ENCODE peak calls at places on chromosomes 2 and 18, in six cellular contexts. X is CD4-positive, alpha-beta memory T cell; C is stomach; Q is cardiac fibroblast; E is fibroblast of mammary gland; D is dorsolateral prefrontal cortex. U is an unnamed sample.

GRCh38 chr2:33577660-33578059 is 21.4 kb downstream of the FAM98A start:
- DNase-seq in X (no peak), C (no peak), Q (peak), E (peak), D (no peak), U (no peak)

GRCh38 chr2:121187922-121188411 is 97.0 kb downstream of the TFCP2L1 start:
- DNase-seq in X (no peak), C (peak), Q (no peak), E (no peak), D (no peak), U (no peak)

GRCh38 chr2:17518212-17519154 is at the start of gene RAD51AP2:
- DNase-seq in X (no peak), C (peak), Q (peak), E (peak), D (peak), U (no peak)

GRCh38 chr2:109415460-109416004 is 198.2 kb downstream of the SEPTIN10 start:
- DNase-seq in X (no peak), C (no peak), Q (no peak), E (no peak), D (no peak), U (no peak)

GRCh38 chr18:37179384-37179783 is 350.5 kb downstream of the KIAA1328 start:
- DNase-seq in X (no peak), C (peak), Q (no peak), E (no peak), D (no peak), U (no peak)

GRCh38 chr2:188952901-188953300 is 21.3 kb upstream of the COL3A1 start:
- DNase-seq in X (no peak), C (no peak), Q (no peak), E (no peak), D (no peak), U (no peak)

GRCh38 chr2:187008111-187008510 is 159.1 kb upstream of the ZSWIM2 start:
- DNase-seq in X (no peak), C (no peak), Q (peak), E (peak), D (no peak), U (no peak)

GRCh38 chr2:71784734-71785549 is 331.6 kb downstream of the DYSF start:
- DNase-seq in X (no peak), C (no peak), Q (no peak), E (peak), D (no peak), U (no peak)

GRCh38 chr2:37894601-37895000 is 30.5 kb upstream of the RMDN2 start:
- DNase-seq in X (no peak), C (no peak), Q (peak), E (peak), D (no peak), U (no peak)

GRCh38 chr2:226079677-226080076 is 680.2 kb downstream of the NYAP2 start:
- DNase-seq in X (no peak), C (no peak), Q (peak), E (peak), D (no peak), U (no peak)

GRCh38 chr2:28716265-28716865 is 35.3 kb upstream of the PPP1CB start:
- DNase-seq in X (no peak), C (peak), Q (peak), E (peak), D (no peak), U (no peak)

GRCh38 chr2:219002395-219003266 is 9.4 kb upstream of the CRYBA2 start:
- DNase-seq in X (peak), C (peak), Q (peak), E (peak), D (no peak), U (peak)

GRCh38 chr2:19392191-19392590 is 33.8 kb upstream of the OSR1 start:
- DNase-seq in X (no peak), C (no peak), Q (no peak), E (no peak), D (no peak), U (no peak)

GRCh38 chr2:151669585-151670081 is 64.6 kb downstream of the NEB start:
- DNase-seq in X (no peak), C (no peak), Q (no peak), E (no peak), D (no peak), U (no peak)

GRCh38 chr18:9787716-9788115 is 79.6 kb downstream of the RAB31 start:
- DNase-seq in X (no peak), C (no peak), Q (peak), E (peak), D (no peak), U (no peak)

GRCh38 chr2:1661891-1662605 is 82.3 kb downstream of the PXDN start:
- DNase-seq in X (no peak), C (no peak), Q (no peak), E (no peak), D (no peak), U (no peak)

GRCh38 chr2:230234845-230235244 is 9.3 kb downstream of the SP140 start:
- DNase-seq in X (no peak), C (no peak), Q (no peak), E (peak), D (no peak), U (no peak)

GRCh38 chr18:25351280-25351772 is 640 bp downstream of the ZNF521 start:
- DNase-seq in X (no peak), C (no peak), Q (no peak), E (no peak), D (no peak), U (no peak)

GRCh38 chr2:17043173-17043572 is 377.5 kb upstream of the CYRIA start:
- DNase-seq in X (no peak), C (no peak), Q (no peak), E (peak), D (no peak), U (no peak)

GRCh38 chr18:63476666-63477065 is at the start of gene SERPINB5:
- DNase-seq in X (no peak), C (peak), Q (no peak), E (no peak), D (no peak), U (no peak)

GRCh38 chr2:147989809-147990403 is 30.6 kb downstream of the ORC4 start:
- DNase-seq in X (peak), C (no peak), Q (peak), E (peak), D (no peak), U (peak)

GRCh38 chr2:174535757-174536703 is 49.2 kb upstream of the GPR155 start:
- DNase-seq in X (no peak), C (no peak), Q (no peak), E (no peak), D (no peak), U (no peak)

GRCh38 chr2:113174369-113174735 is 581 bp downstream of the PSD4 start:
- DNase-seq in X (no peak), C (no peak), Q (no peak), E (no peak), D (peak), U (no peak)

GRCh38 chr18:79657342-79657996 is 22.1 kb upstream of the CTDP1 start:
- DNase-seq in X (no peak), C (no peak), Q (no peak), E (no peak), D (no peak), U (no peak)

GRCh38 chr18:10560457-10561045 is 34.7 kb downstream of the NAPG start:
- DNase-seq in X (peak), C (peak), Q (peak), E (peak), D (peak), U (peak)

GRCh38 chr18:49813071-49813320 is 337 bp downstream of the ACAA2 start:
- DNase-seq in X (no peak), C (peak), Q (peak), E (peak), D (peak), U (no peak)

GRCh38 chr18:66749030-66749429 is 145.1 kb upstream of the CDH19 start:
- DNase-seq in X (no peak), C (no peak), Q (peak), E (no peak), D (no peak), U (no peak)

GRCh38 chr2:224890407-224890806 is 151.9 kb downstream of the DOCK10 start:
- DNase-seq in X (no peak), C (no peak), Q (no peak), E (no peak), D (no peak), U (no peak)

GRCh38 chr2:200798519-200798918 is 13.2 kb upstream of the BZW1 start:
- DNase-seq in X (no peak), C (no peak), Q (no peak), E (no peak), D (no peak), U (no peak)

GRCh38 chr2:224362094-224362493 is 39.8 kb downstream of the FAM124B start:
- DNase-seq in X (no peak), C (no peak), Q (no peak), E (no peak), D (no peak), U (no peak)

GRCh38 chr2:238220892-238221521 is 17.5 kb upstream of the ILKAP start:
- DNase-seq in X (no peak), C (no peak), Q (no peak), E (peak), D (peak), U (no peak)

GRCh38 chr18:11310476-11311086 is 161.2 kb upstream of the PIEZO2 start:
- DNase-seq in X (no peak), C (no peak), Q (peak), E (peak), D (no peak), U (no peak)

GRCh38 chr2:159614534-159615186 is 1.7 kb downstream of the BAZ2B start:
- DNase-seq in X (no peak), C (no peak), Q (no peak), E (no peak), D (no peak), U (no peak)

GRCh38 chr2:170845343-170845742 is 28.7 kb downstream of the GAD1 start:
- DNase-seq in X (no peak), C (no peak), Q (no peak), E (no peak), D (no peak), U (no peak)

GRCh38 chr2:104787298-104788065 is 66.4 kb upstream of the POU3F3 start:
- DNase-seq in X (no peak), C (no peak), Q (no peak), E (no peak), D (no peak), U (no peak)

GRCh38 chr18:5060543-5060942 is 136.5 kb downstream of the AKAIN1 start:
- DNase-seq in X (no peak), C (no peak), Q (no peak), E (no peak), D (no peak), U (no peak)

GRCh38 chr18:35618703-35619102 is 37.2 kb downstream of the GALNT1 start:
- DNase-seq in X (no peak), C (no peak), Q (no peak), E (no peak), D (no peak), U (no peak)

GRCh38 chr18:74264303-74265020 is 27.3 kb downstream of the CYB5A start:
- DNase-seq in X (no peak), C (no peak), Q (no peak), E (no peak), D (no peak), U (no peak)

GRCh38 chr18:76589866-76590265 is 94.8 kb upstream of the ZNF516 start:
- DNase-seq in X (no peak), C (no peak), Q (no peak), E (no peak), D (no peak), U (no peak)

GRCh38 chr18:76594966-76595365 is 99.9 kb upstream of the ZNF516 start:
- DNase-seq in X (no peak), C (no peak), Q (no peak), E (no peak), D (no peak), U (no peak)

GRCh38 chr18:76593838-76594237 is 98.8 kb upstream of the ZNF516 start:
- DNase-seq in X (no peak), C (no peak), Q (no peak), E (no peak), D (no peak), U (no peak)

GRCh38 chr18:76592096-76592495 is 97.1 kb upstream of the ZNF516 start:
- DNase-seq in X (no peak), C (no peak), Q (no peak), E (no peak), D (no peak), U (no peak)

GRCh38 chr18:76592981-76593381 is 97.9 kb upstream of the ZNF516 start:
- DNase-seq in X (no peak), C (no peak), Q (peak), E (no peak), D (no peak), U (no peak)
- H3K4me3 ChIP-seq in X (no peak), C (no peak), Q (no peak), E (no peak), D (no peak), U (no peak)

DNA sequence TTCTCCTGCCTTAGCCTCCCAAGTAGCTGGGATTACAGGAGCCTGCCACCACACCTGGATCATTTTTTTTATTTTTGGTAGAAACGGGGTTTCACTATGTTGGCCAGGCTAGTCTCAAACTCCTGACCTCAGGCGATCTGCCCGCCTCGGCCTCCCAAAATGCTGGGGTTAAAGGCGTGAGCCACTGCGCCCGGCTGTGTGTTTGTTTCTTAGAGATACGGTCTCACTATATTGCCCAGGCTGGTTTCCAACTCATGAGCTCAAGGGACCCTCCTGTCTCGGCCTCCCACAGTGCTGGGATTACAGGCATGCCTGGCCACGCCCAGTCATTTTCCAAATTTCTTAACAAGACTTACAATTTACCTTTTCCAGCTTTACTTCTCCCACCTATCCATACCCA is 940 bp upstream of the MRPL19 start:
- DNase-seq in X (no peak), C (no peak), Q (no peak), E (no peak), D (no peak), U (no peak)
- H3K4me3 ChIP-seq in X (no peak), C (no peak), Q (no peak), E (no peak), D (no peak), U (peak)

GRCh38 chr2:44055229-44055628 is 59.4 kb upstream of the LRPPRC start:
- DNase-seq in X (no peak), C (no peak), Q (no peak), E (no peak), D (no peak), U (no peak)

GRCh38 chr2:44053052-44053451 is 57.3 kb upstream of the LRPPRC start:
- DNase-seq in X (no peak), C (no peak), Q (no peak), E (no peak), D (no peak), U (no peak)

GRCh38 chr2:44055664-44056063 is 59.9 kb upstream of the LRPPRC start:
- DNase-seq in X (no peak), C (no peak), Q (no peak), E (no peak), D (no peak), U (no peak)

GRCh38 chr2:44053456-44053855 is 57.7 kb upstream of the LRPPRC start:
- DNase-seq in X (no peak), C (no peak), Q (no peak), E (no peak), D (no peak), U (no peak)

GRCh38 chr2:44051948-44052347 is 56.2 kb upstream of the LRPPRC start:
- DNase-seq in X (no peak), C (no peak), Q (no peak), E (no peak), D (no peak), U (no peak)
- H3K4me3 ChIP-seq in X (no peak), C (no peak), Q (no peak), E (no peak), D (no peak), U (no peak)

GRCh38 chr18:55585586-55586521 is 2.1 kb downstream of the TCF4 start:
- DNase-seq in X (no peak), C (no peak), Q (peak), E (peak), D (no peak), U (no peak)

GRCh38 chr18:55582325-55582724 is 5.7 kb downstream of the TCF4 start:
- DNase-seq in X (no peak), C (no peak), Q (no peak), E (no peak), D (no peak), U (no peak)

GRCh38 chr18:55586841-55587240 is 1.2 kb downstream of the TCF4 start:
- DNase-seq in X (no peak), C (no peak), Q (peak), E (peak), D (no peak), U (no peak)

GRCh38 chr18:55587341-55588000 is 521 bp downstream of the TCF4 start:
- DNase-seq in X (no peak), C (no peak), Q (peak), E (peak), D (no peak), U (peak)

GRCh38 chr18:55585050-55585449 is 2.9 kb downstream of the TCF4 start:
- DNase-seq in X (no peak), C (no peak), Q (peak), E (peak), D (no peak), U (no peak)
- H3K4me3 ChIP-seq in X (no peak), C (peak), Q (no peak), E (no peak), D (peak), U (no peak)